ENCODE peak calls at places on chromosomes 12 and 14, in five cellular contexts. One of them, this sample, is unnamed.

GRCh38 chr14:22264759-22265158 is 324.3 kb downstream of the DAD1 start:
- DNase-seq in effector memory CD4-positive, alpha-beta T cell: no peak
- DNase-seq in progenitor cell of endocrine pancreas: no peak
- DNase-seq in activated CD8-positive, alpha-beta memory T cell treated with anti-CD3 and anti-CD28 coated beads for 48 hours: no peak
- DNase-seq in CD4-positive, alpha-beta memory T cell: no peak
- DNase-seq in this sample: no peak

GRCh38 chr12:76029982-76030377 is 1.6 kb downstream of the PHLDA1 start:
- DNase-seq in effector memory CD4-positive, alpha-beta T cell: no peak
- DNase-seq in progenitor cell of endocrine pancreas: no peak
- DNase-seq in activated CD8-positive, alpha-beta memory T cell treated with anti-CD3 and anti-CD28 coated beads for 48 hours: no peak
- DNase-seq in CD4-positive, alpha-beta memory T cell: no peak
- DNase-seq in this sample: no peak

GRCh38 chr12:65984227-65984479 is 146.4 kb downstream of the LLPH start:
- DNase-seq in effector memory CD4-positive, alpha-beta T cell: no peak
- DNase-seq in progenitor cell of endocrine pancreas: no peak
- DNase-seq in activated CD8-positive, alpha-beta memory T cell treated with anti-CD3 and anti-CD28 coated beads for 48 hours: no peak
- DNase-seq in CD4-positive, alpha-beta memory T cell: no peak
- DNase-seq in this sample: no peak

GRCh38 chr12:92493816-92494215 is 209.0 kb upstream of the PLEKHG7 start:
- DNase-seq in effector memory CD4-positive, alpha-beta T cell: no peak
- DNase-seq in progenitor cell of endocrine pancreas: no peak
- DNase-seq in activated CD8-positive, alpha-beta memory T cell treated with anti-CD3 and anti-CD28 coated beads for 48 hours: no peak
- DNase-seq in CD4-positive, alpha-beta memory T cell: no peak
- DNase-seq in this sample: no peak

GRCh38 chr14:104939666-104940410 is 15.2 kb downstream of the PLD4 start:
- DNase-seq in effector memory CD4-positive, alpha-beta T cell: no peak
- DNase-seq in progenitor cell of endocrine pancreas: no peak
- DNase-seq in activated CD8-positive, alpha-beta memory T cell treated with anti-CD3 and anti-CD28 coated beads for 48 hours: no peak
- DNase-seq in CD4-positive, alpha-beta memory T cell: no peak
- DNase-seq in this sample: no peak

GRCh38 chr12:119154435-119154818 is 24.3 kb upstream of the HSPB8 start:
- DNase-seq in effector memory CD4-positive, alpha-beta T cell: no peak
- DNase-seq in progenitor cell of endocrine pancreas: peak; percentile 41
- DNase-seq in activated CD8-positive, alpha-beta memory T cell treated with anti-CD3 and anti-CD28 coated beads for 48 hours: no peak
- DNase-seq in CD4-positive, alpha-beta memory T cell: no peak
- DNase-seq in this sample: no peak

GRCh38 chr12:54497883-54498282 is 331 bp downstream of the NCKAP1L start:
- DNase-seq in effector memory CD4-positive, alpha-beta T cell: no peak
- DNase-seq in progenitor cell of endocrine pancreas: no peak
- DNase-seq in activated CD8-positive, alpha-beta memory T cell treated with anti-CD3 and anti-CD28 coated beads for 48 hours: no peak
- DNase-seq in CD4-positive, alpha-beta memory T cell: no peak
- DNase-seq in this sample: no peak

GRCh38 chr12:76266797-76267196 is 81.4 kb downstream of the BBS10 start:
- DNase-seq in effector memory CD4-positive, alpha-beta T cell: no peak
- DNase-seq in progenitor cell of endocrine pancreas: no peak
- DNase-seq in activated CD8-positive, alpha-beta memory T cell treated with anti-CD3 and anti-CD28 coated beads for 48 hours: no peak
- DNase-seq in CD4-positive, alpha-beta memory T cell: no peak
- DNase-seq in this sample: no peak

GRCh38 chr14:37329189-37330001 is 131.7 kb downstream of the MIPOL1 start:
- DNase-seq in effector memory CD4-positive, alpha-beta T cell: no peak
- DNase-seq in progenitor cell of endocrine pancreas: no peak
- DNase-seq in activated CD8-positive, alpha-beta memory T cell treated with anti-CD3 and anti-CD28 coated beads for 48 hours: no peak
- DNase-seq in CD4-positive, alpha-beta memory T cell: no peak
- DNase-seq in this sample: no peak

GRCh38 chr12:63068857-63069442 is 82.1 kb downstream of the AVPR1A start:
- DNase-seq in effector memory CD4-positive, alpha-beta T cell: no peak
- DNase-seq in progenitor cell of endocrine pancreas: no peak
- DNase-seq in activated CD8-positive, alpha-beta memory T cell treated with anti-CD3 and anti-CD28 coated beads for 48 hours: no peak
- DNase-seq in CD4-positive, alpha-beta memory T cell: no peak
- DNase-seq in this sample: no peak

GRCh38 chr12:109275173-109275572 is 33.9 kb downstream of the FOXN4 start:
- DNase-seq in effector memory CD4-positive, alpha-beta T cell: no peak
- DNase-seq in progenitor cell of endocrine pancreas: no peak
- DNase-seq in activated CD8-positive, alpha-beta memory T cell treated with anti-CD3 and anti-CD28 coated beads for 48 hours: no peak
- DNase-seq in CD4-positive, alpha-beta memory T cell: no peak
- DNase-seq in this sample: no peak

GRCh38 chr12:91194500-91194899 is 11.9 kb upstream of the DCN start:
- DNase-seq in effector memory CD4-positive, alpha-beta T cell: no peak
- DNase-seq in progenitor cell of endocrine pancreas: no peak
- DNase-seq in activated CD8-positive, alpha-beta memory T cell treated with anti-CD3 and anti-CD28 coated beads for 48 hours: no peak
- DNase-seq in CD4-positive, alpha-beta memory T cell: no peak
- DNase-seq in this sample: no peak

GRCh38 chr14:92615451-92615850 is 101.9 kb downstream of the RIN3 start:
- DNase-seq in effector memory CD4-positive, alpha-beta T cell: peak; percentile 55
- DNase-seq in progenitor cell of endocrine pancreas: no peak
- DNase-seq in activated CD8-positive, alpha-beta memory T cell treated with anti-CD3 and anti-CD28 coated beads for 48 hours: peak; percentile 48
- DNase-seq in CD4-positive, alpha-beta memory T cell: peak; percentile 90
- DNase-seq in this sample: peak; percentile 83

GRCh38 chr14:87108726-87109125 is 884.3 kb downstream of the GALC start:
- DNase-seq in effector memory CD4-positive, alpha-beta T cell: no peak
- DNase-seq in progenitor cell of endocrine pancreas: no peak
- DNase-seq in activated CD8-positive, alpha-beta memory T cell treated with anti-CD3 and anti-CD28 coated beads for 48 hours: no peak
- DNase-seq in CD4-positive, alpha-beta memory T cell: no peak
- DNase-seq in this sample: no peak

GRCh38 chr12:6946033-6946919 is 2.5 kb downstream of the C12orf57 start:
- DNase-seq in effector memory CD4-positive, alpha-beta T cell: peak; percentile 56
- DNase-seq in progenitor cell of endocrine pancreas: peak; percentile 99
- DNase-seq in activated CD8-positive, alpha-beta memory T cell treated with anti-CD3 and anti-CD28 coated beads for 48 hours: no peak
- DNase-seq in CD4-positive, alpha-beta memory T cell: peak; percentile 67
- DNase-seq in this sample: peak; percentile 37

GRCh38 chr14:60862283-60862682 is 118.6 kb downstream of the TRMT5 start:
- DNase-seq in effector memory CD4-positive, alpha-beta T cell: no peak
- DNase-seq in progenitor cell of endocrine pancreas: no peak
- DNase-seq in activated CD8-positive, alpha-beta memory T cell treated with anti-CD3 and anti-CD28 coated beads for 48 hours: no peak
- DNase-seq in CD4-positive, alpha-beta memory T cell: no peak
- DNase-seq in this sample: no peak

GRCh38 chr12:124490584-124491305 is 76.7 kb downstream of the NCOR2 start:
- DNase-seq in effector memory CD4-positive, alpha-beta T cell: no peak
- DNase-seq in progenitor cell of endocrine pancreas: no peak
- DNase-seq in activated CD8-positive, alpha-beta memory T cell treated with anti-CD3 and anti-CD28 coated beads for 48 hours: no peak
- DNase-seq in CD4-positive, alpha-beta memory T cell: no peak
- DNase-seq in this sample: no peak

GRCh38 chr12:95096378-95096777 is 23.0 kb upstream of the NR2C1 start:
- DNase-seq in effector memory CD4-positive, alpha-beta T cell: no peak
- DNase-seq in progenitor cell of endocrine pancreas: no peak
- DNase-seq in activated CD8-positive, alpha-beta memory T cell treated with anti-CD3 and anti-CD28 coated beads for 48 hours: no peak
- DNase-seq in CD4-positive, alpha-beta memory T cell: no peak
- DNase-seq in this sample: no peak

GRCh38 chr12:124658302-124658701 is 90.9 kb upstream of the NCOR2 start:
- DNase-seq in effector memory CD4-positive, alpha-beta T cell: no peak
- DNase-seq in progenitor cell of endocrine pancreas: no peak
- DNase-seq in activated CD8-positive, alpha-beta memory T cell treated with anti-CD3 and anti-CD28 coated beads for 48 hours: no peak
- DNase-seq in CD4-positive, alpha-beta memory T cell: no peak
- DNase-seq in this sample: no peak

This sample was measured in T-cell.